ENCODE peak calls at places on chromosomes 12 and 14, in six cellular contexts. I is HepG2, W is H1, Y is GM12891, V is K562, O is GM12878. Z is an unnamed sample.

GRCh38 chr12:4274960-4275868 is 1.7 kb downstream of the CCND2 start:
- DNase-seq in I (no peak), W (peak), Y (no peak), V (no peak), O (no peak), Z (no peak)

GRCh38 chr14:96202441-96203094 is 2.1 kb upstream of the BDKRB2 start:
- DNase-seq in I (no peak), W (no peak), Y (no peak), V (no peak), O (no peak), Z (no peak)

GRCh38 chr12:103268831-103269514 is 226.8 kb downstream of the C12orf42 start:
- DNase-seq in I (no peak), W (no peak), Y (no peak), V (no peak), O (no peak), Z (no peak)

GRCh38 chr12:98840325-98840724 is 195.2 kb downstream of the APAF1 start:
- DNase-seq in I (no peak), W (no peak), Y (no peak), V (no peak), O (no peak), Z (no peak)

GRCh38 chr14:105487986-105488777 is 1.5 kb downstream of the CRIP1 start:
- DNase-seq in I (no peak), W (no peak), Y (no peak), V (no peak), O (no peak), Z (no peak)

GRCh38 chr14:77641534-77642341 is 25.3 kb upstream of the SPTLC2 start:
- DNase-seq in I (no peak), W (no peak), Y (no peak), V (no peak), O (peak), Z (peak)

GRCh38 chr12:113762849-113763816 is 203.0 kb downstream of the RBM19 start:
- DNase-seq in I (no peak), W (no peak), Y (no peak), V (no peak), O (no peak), Z (no peak)

GRCh38 chr12:53676715-53677611 is 1.1 kb upstream of the ATP5MC2 start:
- DNase-seq in I (no peak), W (peak), Y (peak), V (no peak), O (no peak), Z (no peak)

GRCh38 chr12:50764116-50764860 is 387 bp downstream of the ATF1 start:
- DNase-seq in I (no peak), W (peak), Y (peak), V (peak), O (no peak), Z (peak)

GRCh38 chr12:47729233-47729632 is 3.9 kb upstream of the ENDOU start:
- DNase-seq in I (no peak), W (no peak), Y (no peak), V (no peak), O (no peak), Z (no peak)

GRCh38 chr14:28879571-28879970 is 113.0 kb downstream of the FOXG1 start:
- DNase-seq in I (no peak), W (no peak), Y (no peak), V (no peak), O (no peak), Z (no peak)

GRCh38 chr12:113990548-113991223 is 24.6 kb upstream of the RBM19 start:
- DNase-seq in I (peak), W (no peak), Y (no peak), V (no peak), O (no peak), Z (no peak)

GRCh38 chr12:41531147-41531829 is 343.2 kb downstream of the PDZRN4 start:
- DNase-seq in I (no peak), W (no peak), Y (no peak), V (no peak), O (no peak), Z (no peak)

GRCh38 chr12:108832730-108833354 is 24.5 kb downstream of the SSH1 start:
- DNase-seq in I (no peak), W (no peak), Y (no peak), V (no peak), O (no peak), Z (no peak)

GRCh38 chr14:34252227-34252626 is 209.8 kb downstream of the SPTSSA start:
- DNase-seq in I (no peak), W (no peak), Y (no peak), V (no peak), O (no peak), Z (no peak)

GRCh38 chr14:29028973-29029582 is 262.5 kb downstream of the FOXG1 start:
- DNase-seq in I (peak), W (peak), Y (no peak), V (no peak), O (no peak), Z (no peak)

GRCh38 chr14:22646570-22647254 is 2.6 kb upstream of the OR6J1 start:
- DNase-seq in I (no peak), W (no peak), Y (no peak), V (no peak), O (no peak), Z (no peak)

GRCh38 chr14:52033131-52033642 is 35.7 kb downstream of the NID2 start:
- DNase-seq in I (no peak), W (no peak), Y (no peak), V (no peak), O (no peak), Z (no peak)

GRCh38 chr14:104741803-104742251 is 11.1 kb upstream of the SIVA1 start:
- DNase-seq in I (no peak), W (no peak), Y (no peak), V (no peak), O (no peak), Z (no peak)

GRCh38 chr14:101708853-101709532 is 52.5 kb upstream of the PPP2R5C start:
- DNase-seq in I (no peak), W (no peak), Y (no peak), V (no peak), O (no peak), Z (no peak)

GRCh38 chr14:53217283-53217994 is 64.3 kb upstream of the DDHD1 start:
- DNase-seq in I (peak), W (peak), Y (peak), V (peak), O (peak), Z (peak)
- TF ChIP-seq POLR2AphosphoS5 in I (no peak), W (no peak), Y (no peak), V (no peak), O (peak), Z (no peak)

GRCh38 chr12:111599459-111600295 is 562 bp upstream of the ATXN2 start:
- DNase-seq in I (peak), W (peak), Y (peak), V (peak), O (peak), Z (peak)
- TF ChIP-seq POLR2A in I (peak), W (peak), Y (peak), V (peak), O (peak), Z (peak)

DNA sequence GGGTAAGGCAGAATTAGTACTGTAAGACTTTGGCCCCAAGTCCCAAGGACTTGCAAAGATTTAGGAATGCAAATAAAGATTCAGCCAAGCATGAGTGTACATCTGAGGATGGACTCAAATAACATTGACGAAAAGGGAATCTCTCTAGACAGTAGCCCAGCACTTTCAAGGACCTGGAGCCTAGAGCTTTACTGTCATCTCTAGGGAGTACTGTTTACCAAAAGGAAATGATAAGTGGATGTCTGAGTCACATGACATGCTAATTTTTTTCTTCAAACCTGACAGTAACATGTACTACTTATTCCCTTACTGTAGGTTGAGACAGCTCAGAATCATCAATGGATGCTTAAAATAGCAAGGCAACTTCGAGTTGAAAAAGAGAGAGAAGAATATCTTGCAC is 10.9 kb downstream of the IFT81 start:
- DNase-seq in I (no peak), W (no peak), Y (no peak), V (no peak), O (no peak), Z (no peak)
- TF ChIP-seq TAF1 in I (no peak), W (no peak), Y (no peak), V (no peak), O (no peak), Z (no peak)

DNA sequence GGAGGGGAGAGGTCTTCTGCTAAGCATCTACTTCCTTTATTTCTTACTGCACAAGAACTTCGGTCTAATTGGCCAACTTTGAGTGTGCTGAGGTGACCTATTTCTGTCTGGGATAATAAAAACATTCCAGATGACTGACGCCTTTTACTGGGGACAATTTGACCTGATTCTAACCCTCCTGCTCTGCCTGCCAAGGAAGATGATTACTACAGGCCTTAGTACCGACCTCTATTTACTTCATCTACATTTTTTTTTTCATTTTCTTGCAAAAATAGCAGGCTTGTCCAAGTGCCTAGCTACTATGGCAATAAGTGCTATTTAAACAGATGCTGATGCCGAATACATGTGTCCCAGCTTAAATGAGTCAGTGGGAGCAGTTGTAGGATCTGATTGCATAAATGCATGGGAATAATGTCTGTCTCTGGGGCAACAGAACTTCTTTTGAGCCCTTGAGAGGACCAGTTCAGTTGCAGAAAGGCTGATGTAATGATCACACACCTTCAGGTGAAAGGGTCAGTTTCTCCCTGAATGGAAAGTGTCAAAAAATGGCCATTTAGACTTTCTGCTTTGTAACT is 254.3 kb downstream of the RGS6 start:
- DNase-seq in I (no peak), W (no peak), Y (no peak), V (no peak), O (no peak), Z (no peak)
- TF ChIP-seq POLR2AphosphoS5 in I (no peak), W (no peak), Y (no peak), V (no peak), O (no peak), Z (no peak)

GRCh38 chr12:88145567-88146347 is 3.6 kb downstream of the TMTC3 start:
- DNase-seq in I (no peak), W (no peak), Y (no peak), V (no peak), O (no peak), Z (no peak)
- TF ChIP-seq POLR2A in I (no peak), W (no peak), Y (no peak), V (no peak), O (no peak), Z (no peak)

GRCh38 chr12:116918464-116918863 is 7.7 kb downstream of the FBXW8 start:
- DNase-seq in I (no peak), W (no peak), Y (no peak), V (peak), O (no peak), Z (no peak)
- TF ChIP-seq TAF1 in I (no peak), W (no peak), Y (no peak), V (no peak), O (no peak), Z (no peak)

Z was measured in GM12892.